ENCODE peak calls at places on chromosomes 13 and 19, in four cellular contexts. M is endothelial cell, N is uterus, O is nephron progenitor cell. R is an unnamed sample.

GRCh38 chr13:91111476-91112190 is 235.9 kb upstream of the MIR17HG start:
- DNase-seq in N (no peak), O (no peak), M (no peak), R (no peak)

GRCh38 chr19:39430675-39431593 is 4.8 kb downstream of the RPS16 start:
- DNase-seq in O (no peak), M (no peak), N (no peak), R (no peak)

GRCh38 chr13:109840893-109841287 is 54.5 kb upstream of the IRS2 start:
- DNase-seq in M (no peak), N (no peak), O (no peak), R (no peak)

GRCh38 chr13:29892149-29892548 is 41.7 kb upstream of the UBL3 start:
- DNase-seq in N (no peak), M (no peak), O (no peak), R (no peak)

GRCh38 chr13:47110141-47110540 is 213.3 kb upstream of the HTR2A start:
- DNase-seq in N (no peak), O (no peak), M (no peak), R (no peak)

GRCh38 chr19:41877490-41877876 is 404 bp downstream of the CD79A start:
- DNase-seq in N (no peak), M (no peak), O (no peak), R (no peak)

GRCh38 chr19:33413426-33413725 is 39.9 kb downstream of the CEBPG start:
- DNase-seq in N (no peak), O (no peak), M (no peak), R (no peak)

GRCh38 chr13:29909975-29910674 is 59.7 kb upstream of the UBL3 start:
- DNase-seq in M (no peak), O (no peak), N (no peak), R (no peak)

GRCh38 chr19:38735257-38735686 is 9.0 kb downstream of the CAPN12 start:
- DNase-seq in M (no peak), O (peak), N (peak), R (no peak)

GRCh38 chr19:49145485-49146407 is 9.4 kb downstream of the HRC start:
- DNase-seq in M (peak), N (peak), O (peak), R (peak)

GRCh38 chr19:12840091-12841079 is 2.1 kb downstream of the MAST1 start:
- DNase-seq in N (no peak), O (peak), M (peak), R (peak)

GRCh38 chr13:87677043-87677333 is 5.8 kb downstream of the SLITRK5 start:
- DNase-seq in N (no peak), M (no peak), O (no peak), R (no peak)

GRCh38 chr13:105213512-105213911 is 1322.0 kb downstream of the EFNB2 start:
- DNase-seq in M (no peak), O (no peak), N (no peak), R (no peak)

GRCh38 chr13:71359641-71360040 is 507.4 kb downstream of the DACH1 start:
- DNase-seq in M (no peak), N (no peak), O (no peak), R (no peak)

GRCh38 chr19:54136086-54136863 is 1.3 kb upstream of the CNOT3 start:
- DNase-seq in M (no peak), O (no peak), N (no peak), R (no peak)

GRCh38 chr13:80585531-80585930 is 244.6 kb upstream of the SPRY2 start:
- DNase-seq in O (no peak), M (no peak), N (no peak), R (no peak)

GRCh38 chr19:1360818-1361461 is 22.8 kb upstream of the NDUFS7 start:
- DNase-seq in O (peak), M (no peak), N (peak), R (no peak)

GRCh38 chr13:38308736-38309135 is 40.9 kb upstream of the UFM1 start:
- DNase-seq in N (no peak), O (no peak), M (no peak), R (no peak)

GRCh38 chr13:42474954-42475353 is 99.0 kb upstream of the TNFSF11 start:
- DNase-seq in M (no peak), N (no peak), O (no peak), R (no peak)

GRCh38 chr13:112453207-112453829 is 77.2 kb downstream of the SPACA7 start:
- DNase-seq in M (no peak), O (no peak), N (no peak), R (no peak)

GRCh38 chr13:97366172-97366688 is 67.7 kb upstream of the RAP2A start:
- DNase-seq in O (no peak), N (no peak), M (no peak), R (no peak)

GRCh38 chr19:55581828-55582223 is 1.2 kb upstream of the ZNF579 start:
- DNase-seq in N (no peak), M (no peak), O (no peak), R (no peak)

DNA sequence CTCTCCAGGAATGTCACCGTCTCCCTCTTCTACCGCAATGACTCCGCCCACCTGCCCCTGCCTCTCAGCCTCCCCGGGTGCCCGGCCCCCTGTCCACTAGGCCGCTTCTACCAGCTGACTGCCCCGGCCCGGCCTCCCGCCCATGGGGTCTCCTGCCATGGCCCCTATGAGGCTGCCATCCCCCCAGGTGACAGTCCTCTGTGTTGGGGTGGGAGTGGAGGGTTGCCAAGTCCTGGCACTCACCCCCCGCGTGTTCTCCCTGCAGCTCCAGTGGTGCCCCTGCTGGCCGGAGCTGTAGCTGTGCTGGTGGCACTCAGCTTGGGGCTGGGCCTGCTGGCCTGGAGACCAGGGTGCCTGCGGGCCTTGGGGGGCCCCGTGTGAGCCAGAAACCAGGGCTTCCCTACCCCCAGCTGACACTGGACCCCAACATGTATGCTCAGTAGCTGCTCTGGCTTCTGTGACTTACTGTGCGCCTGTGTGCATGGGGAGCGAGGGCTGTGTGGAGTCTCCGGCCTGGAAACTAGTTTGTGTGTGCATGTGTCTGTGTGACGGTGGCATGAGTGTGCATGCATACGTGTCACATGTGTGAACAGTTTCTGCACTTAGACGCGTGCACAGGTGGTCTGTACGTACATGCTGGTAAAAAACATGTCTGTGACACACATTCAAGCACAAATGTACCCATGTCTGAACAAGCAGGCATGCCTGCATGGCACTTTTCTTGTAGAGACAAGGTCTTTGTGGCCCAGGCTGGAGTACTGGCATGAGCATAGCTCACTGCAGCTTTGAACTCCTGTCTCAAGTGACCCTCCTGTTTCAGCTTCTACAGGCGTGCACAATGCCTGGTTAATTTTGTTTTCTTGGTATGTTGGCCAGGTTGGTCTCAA is 4.8 kb downstream of the ACP4 start:
- DNase-seq in N (no peak), O (no peak), M (no peak), R (no peak)
- TF ChIP-seq CTCF in N (no peak), O (no peak), M (no peak), R (peak)

GRCh38 chr13:75687145-75687763 is 51.1 kb downstream of the LMO7 start:
- DNase-seq in N (no peak), O (no peak), M (peak), R (no peak)
- TF ChIP-seq CTCF in N (no peak), O (peak), M (peak), R (peak)

GRCh38 chr13:101634142-101634541 is 181.7 kb downstream of the ITGBL1 start:
- DNase-seq in N (no peak), M (no peak), O (no peak), R (no peak)
- TF ChIP-seq CTCF in N (no peak), M (no peak), O (no peak), R (no peak)

GRCh38 chr13:27775943-27776342 is 16.3 kb upstream of the GSX1 start:
- DNase-seq in M (no peak), N (no peak), O (peak), R (no peak)

GRCh38 chr13:27774169-27774568 is 18.1 kb upstream of the GSX1 start:
- DNase-seq in O (no peak), N (no peak), M (no peak), R (no peak)

GRCh38 chr13:27774651-27775050 is 17.6 kb upstream of the GSX1 start:
- DNase-seq in N (no peak), M (no peak), O (no peak), R (no peak)

GRCh38 chr13:27772651-27773425 is 19.4 kb upstream of the GSX1 start:
- DNase-seq in O (no peak), M (no peak), N (no peak), R (no peak)

DNA sequence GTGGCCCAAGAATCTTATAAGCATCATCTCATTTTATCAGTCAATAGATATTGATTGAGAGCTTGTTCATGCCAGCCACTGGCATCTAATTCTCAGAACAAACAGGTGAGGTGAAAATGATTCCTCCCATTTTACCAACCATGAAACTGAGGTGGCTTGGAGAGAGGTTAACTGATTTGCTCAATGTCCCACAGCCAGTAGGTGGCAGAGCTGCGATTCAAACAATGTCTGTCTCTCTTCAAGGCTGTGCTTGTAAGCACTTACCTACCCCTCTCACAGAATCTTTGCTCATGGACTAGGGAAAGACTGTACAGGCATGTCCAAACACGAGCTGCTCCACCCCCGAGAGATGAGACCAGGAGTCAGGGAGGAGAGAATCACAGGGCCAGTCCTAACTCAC is 21.5 kb upstream of the GSX1 start:
- DNase-seq in M (peak), N (no peak), O (no peak), R (no peak)
- TF ChIP-seq CTCF in M (no peak), N (no peak), O (peak), R (peak)

GRCh38 chr13:45362939-45363338 is 22.0 kb upstream of the TPT1 start:
- DNase-seq in M (no peak), O (no peak), N (no peak), R (no peak)
- TF ChIP-seq CTCF in M (no peak), O (no peak), N (no peak), R (no peak)

GRCh38 chr19:6021878-6022569 is 44.1 kb upstream of the RANBP3 start:
- DNase-seq in M (peak), N (peak), O (peak), R (peak)

GRCh38 chr19:6020166-6020967 is 42.4 kb upstream of the RANBP3 start:
- DNase-seq in N (no peak), M (no peak), O (no peak), R (no peak)

GRCh38 chr19:6022570-6023049 is 44.7 kb upstream of the RANBP3 start:
- DNase-seq in M (no peak), N (no peak), O (no peak), R (no peak)

GRCh38 chr19:6023085-6023682 is 45.2 kb upstream of the RANBP3 start:
- DNase-seq in N (no peak), M (no peak), O (no peak), R (no peak)

GRCh38 chr19:6020972-6021805 is 43.2 kb upstream of the RANBP3 start:
- DNase-seq in O (no peak), M (no peak), N (no peak), R (no peak)
- TF ChIP-seq CTCF in O (no peak), M (no peak), N (no peak), R (no peak)

R was measured in type B pancreatic cell.